ENCODE peak calls at places on chromosome 18, in ten cellular contexts. H is A549, I is tibial nerve, T is mucosa of descending colon, S is PC-9, Q is neural progenitor cell, P is MCF 10A, L is Peyer's patch, N is progenitor cell of endocrine pancreas, J is H9. X is an unnamed sample.

GRCh38 chr18:25231327-25231691 is 120.7 kb downstream of the ZNF521 start:
- DNase-seq in Q (no peak), I (no peak), J (no peak), N (no peak), H (no peak), T (no peak), S (no peak), P (no peak), L (no peak), X (no peak)

GRCh38 chr18:23300211-23300887 is 152.7 kb upstream of the RIOK3 start:
- DNase-seq in P (no peak), H (no peak), J (no peak), Q (no peak), I (no peak), T (no peak), N (no peak), S (no peak), L (no peak), X (no peak)

GRCh38 chr18:506801-507200 is 6.3 kb upstream of the COLEC12 start:
- DNase-seq in S (no peak), N (no peak), L (no peak), H (no peak), I (no peak), J (no peak), T (no peak), P (no peak), Q (no peak), X (no peak)

GRCh38 chr18:77512152-77512551 is 262.5 kb downstream of the GALR1 start:
- DNase-seq in N (no peak), T (no peak), H (no peak), L (no peak), Q (no peak), J (no peak), I (no peak), P (no peak), S (no peak), X (no peak)

GRCh38 chr18:46677609-46678470 is 20.8 kb upstream of the LOXHD1 start:
- DNase-seq in J (no peak), I (no peak), H (peak), P (peak), N (no peak), T (no peak), Q (no peak), S (no peak), L (no peak), X (no peak)

GRCh38 chr18:24987271-24987932 is 364.6 kb downstream of the ZNF521 start:
- DNase-seq in H (no peak), I (peak), P (no peak), N (no peak), Q (peak), T (no peak), L (no peak), S (no peak), J (peak), X (no peak)

GRCh38 chr18:56541790-56542189 is 96.6 kb downstream of the TXNL1 start:
- DNase-seq in P (no peak), T (no peak), I (no peak), S (no peak), H (no peak), Q (peak), J (no peak), N (no peak), L (no peak), X (no peak)

GRCh38 chr18:23032030-23032582 is 99.0 kb downstream of the RBBP8 start:
- DNase-seq in J (no peak), H (no peak), I (no peak), Q (no peak), S (peak), N (no peak), L (no peak), T (no peak), P (peak), X (no peak)

GRCh38 chr18:25734336-25734735 is 356.1 kb downstream of the SS18 start:
- DNase-seq in P (no peak), H (no peak), S (no peak), T (no peak), I (no peak), L (no peak), Q (peak), N (no peak), J (no peak), X (no peak)

GRCh38 chr18:51195086-51195601 is 2.3 kb downstream of the MEX3C start:
- DNase-seq in N (no peak), L (no peak), H (no peak), I (no peak), J (no peak), T (no peak), Q (peak), S (no peak), P (peak), X (no peak)

GRCh38 chr18:67421666-67422065 is 94.9 kb downstream of the DSEL start:
- DNase-seq in Q (no peak), N (no peak), L (no peak), T (no peak), S (no peak), J (no peak), I (no peak), P (peak), H (no peak), X (no peak)

GRCh38 chr18:32767400-32767799 is 5.4 kb downstream of the KLHL14 start:
- DNase-seq in T (no peak), Q (no peak), L (no peak), N (no peak), P (no peak), S (no peak), J (no peak), I (no peak), H (no peak), X (no peak)

GRCh38 chr18:27004056-27004829 is 138.7 kb upstream of the AQP4 start:
- DNase-seq in T (no peak), J (no peak), S (no peak), I (no peak), P (peak), N (no peak), L (no peak), Q (peak), H (peak), X (no peak)

GRCh38 chr18:3877678-3878077 is 427.7 kb downstream of the TGIF1 start:
- DNase-seq in S (no peak), P (peak), L (no peak), J (no peak), T (no peak), H (peak), Q (no peak), I (no peak), N (no peak), X (no peak)

GRCh38 chr18:26479686-26480079 is 68.7 kb downstream of the KCTD1 start:
- DNase-seq in I (no peak), J (no peak), H (no peak), Q (no peak), L (no peak), T (no peak), N (no peak), S (no peak), P (no peak), X (no peak)

GRCh38 chr18:33051397-33051796 is 278.6 kb upstream of the KLHL14 start:
- DNase-seq in T (no peak), H (no peak), I (no peak), L (no peak), N (no peak), J (no peak), Q (no peak), S (no peak), P (peak), X (no peak)

GRCh38 chr18:2240311-2240705 is 331.0 kb downstream of the METTL4 start:
- DNase-seq in I (no peak), T (no peak), Q (no peak), S (no peak), H (no peak), L (no peak), J (no peak), N (no peak), P (no peak), X (no peak)

GRCh38 chr18:78178812-78179211 is 800.8 kb upstream of the SALL3 start:
- DNase-seq in I (no peak), S (no peak), Q (no peak), N (no peak), T (peak), J (no peak), P (no peak), L (no peak), H (no peak), X (no peak)

GRCh38 chr18:44731160-44731865 is 50.6 kb downstream of the SETBP1 start:
- DNase-seq in L (no peak), S (peak), H (no peak), N (no peak), P (no peak), Q (no peak), I (no peak), J (no peak), T (peak), X (no peak)

GRCh38 chr18:69000366-69000765 is 202.5 kb downstream of the CCDC102B start:
- DNase-seq in P (peak), S (no peak), L (no peak), Q (no peak), T (no peak), J (no peak), N (no peak), H (no peak), I (no peak), X (no peak)

GRCh38 chr18:51251625-51252024 is 54.1 kb upstream of the MEX3C start:
- DNase-seq in I (no peak), S (no peak), J (no peak), H (no peak), Q (no peak), P (no peak), T (no peak), N (no peak), L (peak), X (no peak)

GRCh38 chr18:72410399-72410798 is 133.7 kb downstream of the CBLN2 start:
- DNase-seq in H (no peak), L (no peak), Q (no peak), N (no peak), P (peak), J (no peak), S (no peak), T (no peak), I (no peak), X (no peak)

GRCh38 chr18:78399992-78400503 is 579.6 kb upstream of the SALL3 start:
- DNase-seq in I (no peak), T (no peak), N (no peak), Q (no peak), L (no peak), H (no peak), P (no peak), S (no peak), J (no peak), X (no peak)

GRCh38 chr18:3177902-3178687 is 41.7 kb downstream of the MYOM1 start:
- DNase-seq in T (peak), I (peak), Q (no peak), H (no peak), S (no peak), J (no peak), N (no peak), L (peak), P (no peak), X (no peak)

GRCh38 chr18:39453882-39454281 is 1888.3 kb upstream of the CELF4 start:
- DNase-seq in N (no peak), T (peak), J (no peak), L (no peak), I (no peak), S (no peak), P (peak), Q (no peak), H (no peak), X (no peak)

GRCh38 chr18:66508937-66509336 is 95.0 kb downstream of the CDH19 start:
- DNase-seq in S (no peak), I (no peak), L (no peak), P (no peak), H (no peak), J (no peak), Q (no peak), N (no peak), T (no peak), X (no peak)

GRCh38 chr18:48837676-48838075 is 113.1 kb downstream of the SMAD7 start:
- DNase-seq in L (no peak), S (no peak), J (no peak), P (no peak), N (no peak), I (no peak), H (no peak), Q (no peak), T (no peak), X (peak)

GRCh38 chr18:69484699-69485396 is 84.2 kb downstream of the DOK6 start:
- DNase-seq in J (no peak), H (peak), I (no peak), Q (no peak), L (no peak), S (no peak), T (no peak), P (peak), N (no peak), X (no peak)

GRCh38 chr18:79019876-79020275 is 40.3 kb downstream of the SALL3 start:
- DNase-seq in L (no peak), J (no peak), T (no peak), S (no peak), N (no peak), P (no peak), I (no peak), H (no peak), Q (no peak), X (no peak)

GRCh38 chr18:55588876-55589595 is 1.0 kb upstream of the TCF4 start:
- DNase-seq in H (peak), L (no peak), S (no peak), I (no peak), P (peak), J (no peak), T (no peak), N (no peak), Q (no peak), X (no peak)

GRCh38 chr18:48441405-48441881 is 32.3 kb upstream of the ZBTB7C start:
- DNase-seq in J (no peak), Q (no peak), I (no peak), N (no peak), L (no peak), P (peak), T (no peak), H (no peak), S (no peak), X (no peak)

GRCh38 chr18:24914685-24915267 is 437.2 kb downstream of the ZNF521 start:
- DNase-seq in Q (no peak), S (no peak), L (no peak), J (no peak), T (no peak), P (no peak), N (no peak), H (no peak), I (no peak), X (no peak)

GRCh38 chr18:68467966-68468365 is 246.9 kb downstream of the TMX3 start:
- DNase-seq in L (no peak), N (no peak), I (no peak), T (no peak), J (no peak), P (no peak), S (no peak), H (no peak), Q (no peak), X (no peak)

GRCh38 chr18:3248062-3248669 is 565 bp downstream of the MYL12A start:
- DNase-seq in H (no peak), Q (peak), L (no peak), S (no peak), N (no peak), I (peak), J (no peak), P (no peak), T (no peak), X (peak)

GRCh38 chr18:6219116-6219717 is 195.5 kb downstream of the L3MBTL4 start:
- DNase-seq in H (peak), N (peak), P (no peak), I (no peak), J (peak), Q (peak), S (no peak), L (no peak), T (peak), X (peak)
- TF ChIP-seq CTCF in H (peak), N (peak), P (peak), I (no peak), J (peak), Q (peak), S (peak), L (no peak), T (no peak), X (peak)

GRCh38 chr18:13916559-13916958 is 1.2 kb upstream of the MC2R start:
- DNase-seq in T (no peak), I (no peak), N (no peak), L (no peak), P (no peak), J (no peak), Q (no peak), H (no peak), S (no peak), X (no peak)

GRCh38 chr18:13914170-13914569 is 1.2 kb downstream of the MC2R start:
- DNase-seq in Q (no peak), I (no peak), P (no peak), J (no peak), N (no peak), T (no peak), S (no peak), H (no peak), L (no peak), X (no peak)

GRCh38 chr18:13915973-13916372 is 637 bp upstream of the MC2R start:
- DNase-seq in P (peak), L (no peak), S (no peak), N (no peak), T (peak), J (no peak), I (no peak), H (no peak), Q (no peak), X (no peak)

GRCh38 chr18:13914756-13915155 is 580 bp downstream of the MC2R start:
- DNase-seq in T (no peak), J (no peak), P (no peak), L (no peak), H (no peak), N (no peak), S (no peak), Q (no peak), I (no peak), X (no peak)

GRCh38 chr18:13915391-13915790 is at the start of gene MC2R:
- DNase-seq in S (no peak), P (no peak), J (no peak), T (no peak), N (no peak), H (no peak), L (no peak), Q (no peak), I (no peak), X (no peak)
- TF ChIP-seq CTCF in S (no peak), P (no peak), J (no peak), T (no peak), N (no peak), H (no peak), L (no peak), Q (no peak), I (no peak), X (no peak)

DNA sequence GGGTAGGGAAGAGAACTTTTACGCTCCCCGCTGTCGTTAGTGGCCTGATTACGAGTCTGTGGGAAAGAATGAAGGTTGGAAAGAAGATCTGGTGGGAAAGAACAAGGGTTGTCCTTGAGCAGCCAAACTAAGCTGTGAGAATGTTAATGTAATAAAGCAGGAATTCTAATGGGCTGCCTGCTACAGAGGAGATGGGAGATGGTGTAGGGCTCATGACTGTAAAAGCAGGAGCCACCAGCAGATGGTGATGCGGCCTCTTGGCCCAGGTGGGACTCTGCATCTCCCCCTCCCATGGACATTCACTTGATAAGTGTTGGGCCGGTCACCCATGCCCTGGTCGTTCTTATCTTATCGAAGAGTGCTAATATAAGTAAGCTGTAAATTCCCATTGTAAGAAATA is 150.0 kb downstream of the NEDD4L start:
- DNase-seq in N (no peak), S (no peak), L (no peak), Q (peak), T (no peak), H (no peak), J (peak), I (no peak), P (no peak), X (peak)
- TF ChIP-seq CTCF in N (peak), S (no peak), L (no peak), Q (peak), T (no peak), H (no peak), J (peak), I (peak), P (peak), X (peak)

DNA sequence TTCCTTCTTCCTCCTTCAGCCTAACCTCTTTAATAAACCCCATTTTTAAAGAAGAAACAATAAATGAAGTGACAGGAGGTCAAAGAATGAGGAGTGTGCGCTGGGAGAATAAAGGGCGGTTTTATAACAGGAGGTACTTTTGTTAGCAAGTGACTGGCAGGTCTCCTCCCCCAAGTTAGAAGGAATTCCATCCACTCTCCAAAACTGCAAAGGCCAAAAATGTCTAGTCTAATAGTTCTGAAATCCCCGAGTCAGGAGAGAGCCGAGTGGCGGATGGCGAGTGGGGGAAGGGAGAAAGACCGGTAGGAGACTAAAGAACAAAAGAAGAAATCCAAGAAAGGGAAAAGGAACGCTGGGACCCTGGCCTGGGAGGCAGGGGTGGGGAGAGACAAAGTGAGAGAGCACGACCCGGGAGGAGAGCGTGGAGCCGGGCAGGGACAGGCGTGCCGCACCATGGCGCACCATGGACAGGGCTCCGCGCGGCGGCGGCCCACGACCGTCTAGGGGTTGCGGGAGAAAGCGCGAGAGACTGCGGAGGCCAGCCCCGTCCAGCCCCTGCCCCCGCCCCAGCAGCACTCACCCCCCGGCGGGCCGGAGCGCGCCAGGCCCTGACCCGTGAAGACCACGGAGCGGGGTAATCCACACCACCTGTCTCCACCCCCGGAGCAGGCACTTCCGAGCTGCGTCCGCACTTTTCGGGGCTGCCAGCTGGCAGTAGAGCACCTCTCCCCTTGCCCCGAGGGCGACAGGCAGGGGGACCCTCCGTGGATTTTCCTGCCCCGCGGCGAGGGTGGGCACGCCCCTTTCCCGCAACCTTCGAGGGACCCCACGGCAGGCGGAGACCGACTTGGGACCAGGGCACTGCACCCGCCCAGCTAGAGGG is 1.6 kb downstream of the CDH2 start:
- DNase-seq in J (peak), T (no peak), P (no peak), H (peak), Q (peak), N (peak), I (no peak), S (no peak), L (no peak), X (peak)
- TF ChIP-seq CTCF in J (no peak), T (no peak), P (no peak), H (no peak), Q (no peak), N (no peak), I (no peak), S (no peak), L (no peak), X (no peak)

GRCh38 chr18:11980555-11981382 is 538 bp upstream of the IMPA2 start:
- DNase-seq in Q (peak), T (peak), S (peak), I (peak), H (peak), L (peak), P (peak), N (peak), J (peak), X (peak)
- TF ChIP-seq CTCF in Q (no peak), T (no peak), S (no peak), I (peak), H (no peak), L (no peak), P (no peak), N (no peak), J (no peak), X (no peak)

DNA sequence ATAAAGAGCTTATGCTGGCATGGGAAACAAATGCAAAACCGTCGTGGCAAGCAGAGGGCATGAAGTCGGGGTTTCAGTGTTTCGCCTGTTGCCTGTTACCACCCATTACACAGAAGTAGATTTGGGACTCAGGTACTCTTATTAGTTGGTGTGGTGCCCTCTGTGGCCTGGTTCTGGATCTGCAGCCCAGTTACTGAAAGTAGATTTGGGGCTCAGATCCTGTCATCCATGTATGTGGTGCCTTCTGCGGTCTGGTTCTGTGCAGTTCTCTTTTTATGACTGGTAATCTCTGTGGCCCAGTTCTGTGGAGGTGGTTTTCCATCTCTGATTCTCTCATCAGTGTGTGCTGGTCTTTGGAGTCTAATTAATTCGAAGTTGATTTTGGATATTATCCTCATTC is 45.2 kb downstream of the ADNP2 start:
- DNase-seq in J (peak), I (no peak), S (no peak), L (no peak), N (no peak), T (peak), H (peak), P (peak), Q (peak), X (no peak)
- TF ChIP-seq CTCF in J (peak), I (no peak), S (no peak), L (no peak), N (peak), T (no peak), H (peak), P (peak), Q (peak), X (peak)

GRCh38 chr18:12283256-12283655 is 24.8 kb upstream of the TUBB6 start:
- DNase-seq in S (peak), J (no peak), H (peak), I (no peak), T (no peak), P (peak), N (no peak), Q (peak), L (no peak), X (no peak)
- TF ChIP-seq CTCF in S (no peak), J (peak), H (no peak), I (no peak), T (no peak), P (no peak), N (peak), Q (peak), L (no peak), X (no peak)

GRCh38 chr18:42401131-42401673 is 446.2 kb downstream of the PIK3C3 start:
- DNase-seq in N (no peak), L (no peak), P (no peak), S (no peak), T (no peak), J (no peak), H (no peak), Q (peak), I (no peak), X (no peak)
- TF ChIP-seq CTCF in N (peak), L (no peak), P (no peak), S (no peak), T (no peak), J (peak), H (no peak), Q (peak), I (no peak), X (no peak)

X was measured in glutamatergic neuron.